ENCODE peak calls at places on chromosomes 5 and 9, in seven cellular contexts. One of them, this sample, is unnamed.

GRCh38 chr5:673837-674629 is 19.1 kb downstream of the TPPP start:
- DNase-seq in OCI-LY7: no peak
- DNase-seq in A549: no peak
- DNase-seq in PC-9: no peak
- DNase-seq in right lobe of liver: peak
- DNase-seq in epithelial cell of esophagus: no peak
- DNase-seq in kidney epithelial cell: no peak
- DNase-seq in this sample: no peak

GRCh38 chr9:99071313-99072039 is 33.4 kb upstream of the TGFBR1 start:
- DNase-seq in PC-9: no peak
- DNase-seq in epithelial cell of esophagus: no peak
- DNase-seq in A549: no peak
- DNase-seq in OCI-LY7: no peak
- DNase-seq in kidney epithelial cell: no peak
- DNase-seq in right lobe of liver: no peak
- DNase-seq in this sample: no peak

GRCh38 chr5:981466-981865 is 27.1 kb upstream of the NKD2 start:
- DNase-seq in right lobe of liver: no peak
- DNase-seq in OCI-LY7: no peak
- DNase-seq in kidney epithelial cell: no peak
- DNase-seq in PC-9: no peak
- DNase-seq in A549: no peak
- DNase-seq in epithelial cell of esophagus: no peak
- DNase-seq in this sample: no peak

GRCh38 chr5:144468542-144468941 is 297.9 kb downstream of the KCTD16 start:
- DNase-seq in epithelial cell of esophagus: no peak
- DNase-seq in right lobe of liver: no peak
- DNase-seq in A549: no peak
- DNase-seq in OCI-LY7: no peak
- DNase-seq in kidney epithelial cell: peak
- DNase-seq in PC-9: no peak
- DNase-seq in this sample: no peak

GRCh38 chr5:9869616-9870288 is 239.6 kb upstream of the TAS2R1 start:
- DNase-seq in right lobe of liver: no peak
- DNase-seq in epithelial cell of esophagus: peak
- DNase-seq in PC-9: peak
- DNase-seq in kidney epithelial cell: peak
- DNase-seq in A549: no peak
- DNase-seq in OCI-LY7: no peak
- DNase-seq in this sample: no peak

GRCh38 chr9:91758491-91758981 is 191.5 kb downstream of the ROR2 start:
- DNase-seq in PC-9: no peak
- DNase-seq in A549: peak
- DNase-seq in kidney epithelial cell: no peak
- DNase-seq in right lobe of liver: no peak
- DNase-seq in OCI-LY7: peak
- DNase-seq in epithelial cell of esophagus: peak
- DNase-seq in this sample: no peak

GRCh38 chr9:133059623-133060022 is 2.2 kb upstream of the CEL start:
- DNase-seq in A549: no peak
- DNase-seq in PC-9: no peak
- DNase-seq in right lobe of liver: no peak
- DNase-seq in kidney epithelial cell: no peak
- DNase-seq in OCI-LY7: peak
- DNase-seq in epithelial cell of esophagus: peak
- DNase-seq in this sample: no peak

GRCh38 chr9:86112057-86112456 is 12.7 kb upstream of the GOLM1 start:
- DNase-seq in OCI-LY7: no peak
- DNase-seq in kidney epithelial cell: no peak
- DNase-seq in epithelial cell of esophagus: no peak
- DNase-seq in A549: no peak
- DNase-seq in right lobe of liver: no peak
- DNase-seq in PC-9: no peak
- DNase-seq in this sample: no peak

GRCh38 chr9:120030847-120031246 is 549.1 kb downstream of the CDK5RAP2 start:
- DNase-seq in PC-9: no peak
- DNase-seq in right lobe of liver: peak
- DNase-seq in A549: no peak
- DNase-seq in kidney epithelial cell: no peak
- DNase-seq in OCI-LY7: no peak
- DNase-seq in epithelial cell of esophagus: no peak
- DNase-seq in this sample: no peak

GRCh38 chr9:38228331-38229122 is 159.5 kb upstream of the SHB start:
- DNase-seq in right lobe of liver: no peak
- DNase-seq in OCI-LY7: peak
- DNase-seq in kidney epithelial cell: no peak
- DNase-seq in PC-9: no peak
- DNase-seq in A549: no peak
- DNase-seq in epithelial cell of esophagus: no peak
- DNase-seq in this sample: no peak

GRCh38 chr5:131634666-131634995 is 398 bp downstream of the RAPGEF6 start:
- DNase-seq in OCI-LY7: peak
- DNase-seq in A549: peak
- DNase-seq in PC-9: peak
- DNase-seq in right lobe of liver: no peak
- DNase-seq in kidney epithelial cell: no peak
- DNase-seq in epithelial cell of esophagus: peak
- DNase-seq in this sample: peak

GRCh38 chr9:132026932-132027585 is 52.6 kb downstream of the MED27 start:
- DNase-seq in kidney epithelial cell: peak
- DNase-seq in A549: no peak
- DNase-seq in right lobe of liver: no peak
- DNase-seq in PC-9: peak
- DNase-seq in OCI-LY7: no peak
- DNase-seq in epithelial cell of esophagus: peak
- DNase-seq in this sample: no peak

GRCh38 chr9:116756995-116757394 is 69.9 kb downstream of the TRIM32 start:
- DNase-seq in right lobe of liver: no peak
- DNase-seq in A549: no peak
- DNase-seq in kidney epithelial cell: no peak
- DNase-seq in OCI-LY7: no peak
- DNase-seq in epithelial cell of esophagus: peak
- DNase-seq in PC-9: no peak
- DNase-seq in this sample: no peak

GRCh38 chr5:37840036-37840909 is at the start of gene GDNF:
- DNase-seq in PC-9: no peak
- DNase-seq in A549: peak
- DNase-seq in right lobe of liver: no peak
- DNase-seq in OCI-LY7: no peak
- DNase-seq in epithelial cell of esophagus: peak
- DNase-seq in kidney epithelial cell: no peak
- DNase-seq in this sample: no peak

GRCh38 chr9:133323991-133324703 is 11.8 kb downstream of the SURF6 start:
- DNase-seq in epithelial cell of esophagus: no peak
- DNase-seq in OCI-LY7: no peak
- DNase-seq in A549: no peak
- DNase-seq in right lobe of liver: no peak
- DNase-seq in kidney epithelial cell: no peak
- DNase-seq in PC-9: no peak
- DNase-seq in this sample: no peak

GRCh38 chr5:131261483-131261882 is 2.4 kb upstream of the CDC42SE2 start:
- DNase-seq in PC-9: no peak
- DNase-seq in right lobe of liver: no peak
- DNase-seq in A549: no peak
- DNase-seq in OCI-LY7: no peak
- DNase-seq in epithelial cell of esophagus: no peak
- DNase-seq in kidney epithelial cell: no peak
- DNase-seq in this sample: no peak

GRCh38 chr5:119031905-119032304 is 39.0 kb upstream of the DMXL1 start:
- DNase-seq in kidney epithelial cell: peak
- DNase-seq in right lobe of liver: no peak
- DNase-seq in OCI-LY7: peak
- DNase-seq in epithelial cell of esophagus: peak
- DNase-seq in A549: peak
- DNase-seq in PC-9: no peak
- DNase-seq in this sample: no peak

GRCh38 chr9:75588808-75589207 is 301.7 kb upstream of the PCSK5 start:
- DNase-seq in A549: peak
- DNase-seq in OCI-LY7: peak
- DNase-seq in kidney epithelial cell: no peak
- DNase-seq in epithelial cell of esophagus: peak
- DNase-seq in PC-9: no peak
- DNase-seq in right lobe of liver: no peak
- DNase-seq in this sample: no peak

GRCh38 chr5:108748010-108748353 is 285 bp downstream of the FER start:
- DNase-seq in epithelial cell of esophagus: no peak
- DNase-seq in right lobe of liver: no peak
- DNase-seq in OCI-LY7: no peak
- DNase-seq in kidney epithelial cell: no peak
- DNase-seq in PC-9: no peak
- DNase-seq in A549: no peak
- DNase-seq in this sample: peak

DNA sequence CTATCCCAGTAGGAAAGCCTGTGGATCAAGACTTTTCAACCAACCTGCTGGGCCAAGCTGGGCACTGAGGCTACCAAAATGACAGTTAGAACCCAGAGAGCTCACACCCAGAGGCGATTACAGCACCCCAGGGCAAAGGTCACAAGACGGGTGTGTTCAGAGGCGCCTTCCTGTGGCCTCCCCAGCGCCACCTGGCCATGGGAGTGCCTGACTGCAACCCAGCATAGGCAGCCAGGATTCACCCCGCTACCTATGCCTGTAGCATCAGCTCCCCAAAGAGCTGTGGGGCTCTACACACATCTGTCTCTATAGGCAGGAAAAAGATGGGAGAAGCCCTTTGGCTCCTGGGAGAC is 33.5 kb downstream of the PDGFRB start:
- DNase-seq in A549: peak
- DNase-seq in epithelial cell of esophagus: peak
- DNase-seq in right lobe of liver: no peak
- DNase-seq in kidney epithelial cell: no peak
- DNase-seq in PC-9: no peak
- DNase-seq in OCI-LY7: peak
- DNase-seq in this sample: no peak
- TF ChIP-seq CTCF in A549: peak
- TF ChIP-seq CTCF in epithelial cell of esophagus: peak
- TF ChIP-seq CTCF in right lobe of liver: no peak
- TF ChIP-seq CTCF in kidney epithelial cell: peak
- TF ChIP-seq CTCF in PC-9: peak
- TF ChIP-seq CTCF in OCI-LY7: peak
- TF ChIP-seq CTCF in this sample: no peak

GRCh38 chr5:133357758-133358157 is 254.6 kb downstream of the FSTL4 start:
- DNase-seq in A549: no peak
- DNase-seq in OCI-LY7: no peak
- DNase-seq in epithelial cell of esophagus: no peak
- DNase-seq in kidney epithelial cell: no peak
- DNase-seq in right lobe of liver: no peak
- DNase-seq in PC-9: no peak
- DNase-seq in this sample: no peak

GRCh38 chr5:133358271-133358670 is 254.1 kb downstream of the FSTL4 start:
- DNase-seq in kidney epithelial cell: no peak
- DNase-seq in A549: no peak
- DNase-seq in PC-9: no peak
- DNase-seq in right lobe of liver: no peak
- DNase-seq in OCI-LY7: no peak
- DNase-seq in epithelial cell of esophagus: no peak
- DNase-seq in this sample: no peak

GRCh38 chr5:133361922-133362321 is 250.4 kb downstream of the FSTL4 start:
- DNase-seq in OCI-LY7: no peak
- DNase-seq in kidney epithelial cell: no peak
- DNase-seq in epithelial cell of esophagus: no peak
- DNase-seq in right lobe of liver: no peak
- DNase-seq in PC-9: no peak
- DNase-seq in A549: no peak
- DNase-seq in this sample: no peak

GRCh38 chr5:133360693-133361479 is 251.5 kb downstream of the FSTL4 start:
- DNase-seq in right lobe of liver: no peak
- DNase-seq in kidney epithelial cell: no peak
- DNase-seq in OCI-LY7: no peak
- DNase-seq in A549: no peak
- DNase-seq in PC-9: no peak
- DNase-seq in epithelial cell of esophagus: no peak
- DNase-seq in this sample: no peak

DNA sequence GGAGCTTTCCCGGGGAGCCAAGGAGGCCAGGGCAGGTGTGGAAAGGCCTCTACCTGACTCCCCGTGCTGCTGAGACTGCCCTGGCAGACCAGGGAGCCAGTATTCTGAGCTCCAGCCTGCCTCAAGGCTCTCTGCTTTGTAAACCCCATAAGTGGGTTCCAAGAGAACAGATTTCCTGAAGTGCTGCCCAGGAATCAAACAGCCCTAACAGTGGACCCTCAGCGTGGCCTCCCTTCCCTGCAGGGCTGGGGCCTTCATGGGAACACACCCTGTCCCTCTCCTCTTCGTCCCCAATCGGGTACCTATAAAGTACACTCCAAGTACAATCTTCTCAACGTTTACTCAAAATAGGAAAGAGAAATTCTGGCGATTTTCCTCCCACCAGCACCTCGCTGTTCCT is 252.5 kb downstream of the FSTL4 start:
- DNase-seq in kidney epithelial cell: no peak
- DNase-seq in right lobe of liver: no peak
- DNase-seq in OCI-LY7: no peak
- DNase-seq in PC-9: no peak
- DNase-seq in epithelial cell of esophagus: no peak
- DNase-seq in A549: no peak
- DNase-seq in this sample: no peak
- H3K4me3 ChIP-seq in kidney epithelial cell: no peak
- H3K4me3 ChIP-seq in right lobe of liver: no peak
- H3K4me3 ChIP-seq in OCI-LY7: no peak
- H3K4me3 ChIP-seq in PC-9: no peak
- H3K4me3 ChIP-seq in epithelial cell of esophagus: no peak
- H3K4me3 ChIP-seq in A549: no peak
- H3K4me3 ChIP-seq in this sample: no peak

DNA sequence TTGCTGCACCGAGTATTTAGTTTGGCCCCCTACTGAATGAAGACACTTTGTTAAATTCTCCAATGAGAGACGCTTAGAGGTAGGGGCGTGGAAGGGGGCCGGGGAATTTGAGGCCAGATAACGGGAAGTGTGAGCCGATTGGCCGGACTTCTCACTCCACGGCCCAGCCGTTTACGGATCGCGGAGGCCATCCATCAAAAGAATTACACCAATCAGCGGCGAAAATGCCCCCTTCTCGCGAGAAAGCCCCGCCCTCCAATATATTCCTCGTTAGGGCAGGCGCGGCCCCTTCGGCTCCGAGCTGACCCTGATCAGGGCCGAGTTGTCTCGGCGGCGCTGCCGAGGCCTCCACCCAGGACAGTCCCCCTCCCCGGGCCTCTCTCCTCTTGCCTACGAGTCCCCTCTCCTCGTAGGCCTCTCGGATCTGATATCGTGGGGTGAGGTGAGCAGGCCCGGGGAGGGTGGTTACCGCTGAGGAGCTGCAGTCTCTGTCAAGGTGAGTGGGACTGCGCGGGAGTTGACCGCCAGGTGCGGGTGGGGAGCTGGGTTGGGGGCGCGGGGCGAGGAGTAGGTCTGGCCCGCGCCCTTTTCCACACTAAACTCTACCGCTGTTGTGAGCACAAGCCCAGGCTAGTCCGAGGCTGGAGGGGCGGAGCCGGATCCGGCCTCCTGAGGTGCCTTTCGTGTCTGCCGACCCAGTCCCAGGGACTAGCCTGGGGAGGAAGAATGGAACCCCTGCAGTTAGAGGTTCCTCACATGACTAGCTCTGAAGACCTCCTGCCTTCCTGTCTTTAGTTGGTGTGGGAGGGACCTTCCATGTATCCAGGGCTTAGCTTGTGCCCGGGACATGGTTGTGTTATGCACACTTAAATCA is at the start of gene CCNG1:
- DNase-seq in epithelial cell of esophagus: peak
- DNase-seq in PC-9: peak
- DNase-seq in OCI-LY7: peak
- DNase-seq in right lobe of liver: peak
- DNase-seq in kidney epithelial cell: peak
- DNase-seq in A549: peak
- DNase-seq in this sample: peak
- TF ChIP-seq CTCF in epithelial cell of esophagus: no peak
- TF ChIP-seq CTCF in PC-9: no peak
- TF ChIP-seq CTCF in OCI-LY7: no peak
- TF ChIP-seq CTCF in right lobe of liver: no peak
- TF ChIP-seq CTCF in kidney epithelial cell: no peak
- TF ChIP-seq CTCF in A549: no peak
- TF ChIP-seq CTCF in this sample: no peak

GRCh38 chr9:112084334-112084733 is 90.8 kb downstream of the SUSD1 start:
- DNase-seq in right lobe of liver: no peak
- DNase-seq in epithelial cell of esophagus: no peak
- DNase-seq in kidney epithelial cell: no peak
- DNase-seq in OCI-LY7: no peak
- DNase-seq in A549: no peak
- DNase-seq in PC-9: no peak
- DNase-seq in this sample: no peak
- H3K4me3 ChIP-seq in right lobe of liver: no peak
- H3K4me3 ChIP-seq in epithelial cell of esophagus: no peak
- H3K4me3 ChIP-seq in kidney epithelial cell: no peak
- H3K4me3 ChIP-seq in OCI-LY7: no peak
- H3K4me3 ChIP-seq in A549: no peak
- H3K4me3 ChIP-seq in PC-9: no peak
- H3K4me3 ChIP-seq in this sample: no peak

This sample was measured in tibial nerve.